ENCODE peak calls at places on chromosomes 3 and 15, in seven cellular contexts. U, R, E, J, M, G and O are unnamed samples.

GRCh38 chr3:194572944-194573491 is 60.2 kb downstream of the TMEM44 start:
- DNase-seq in U (peak), R (peak), E (no peak), J (no peak), M (no peak), G (no peak), O (no peak)

GRCh38 chr3:101377796-101378195 is 57.4 kb upstream of the IMPG2 start:
- DNase-seq in U (no peak), R (no peak), E (no peak), J (no peak), M (no peak), G (no peak), O (no peak)

GRCh38 chr15:68809517-68809916 is 11.2 kb downstream of the ANP32A start:
- DNase-seq in U (no peak), R (no peak), E (no peak), J (no peak), M (no peak), G (no peak), O (no peak)

GRCh38 chr3:29202368-29202767 is 78.5 kb upstream of the RBMS3 start:
- DNase-seq in U (no peak), R (no peak), E (no peak), J (no peak), M (no peak), G (no peak), O (no peak)

GRCh38 chr15:39281094-39281493 is 299.8 kb upstream of the THBS1 start:
- DNase-seq in U (no peak), R (no peak), E (no peak), J (no peak), M (no peak), G (no peak), O (no peak)

GRCh38 chr3:23916152-23916885 is 471 bp downstream of the NKIRAS1 start:
- DNase-seq in U (no peak), R (no peak), E (no peak), J (no peak), M (no peak), G (no peak), O (no peak)

GRCh38 chr15:49847436-49847835 is 226.6 kb downstream of the DTWD1 start:
- DNase-seq in U (no peak), R (no peak), E (no peak), J (no peak), M (no peak), G (no peak), O (no peak)

GRCh38 chr3:64319391-64319790 is 94.1 kb upstream of the PRICKLE2 start:
- DNase-seq in U (no peak), R (no peak), E (no peak), J (no peak), M (peak), G (no peak), O (no peak)

GRCh38 chr15:91524534-91524933 is 329.0 kb upstream of the SLCO3A1 start:
- DNase-seq in U (no peak), R (no peak), E (no peak), J (no peak), M (no peak), G (no peak), O (no peak)

GRCh38 chr3:172904817-172905479 is 154.4 kb downstream of the ECT2 start:
- DNase-seq in U (no peak), R (no peak), E (no peak), J (no peak), M (no peak), G (no peak), O (no peak)

GRCh38 chr3:125375950-125376679 is 990 bp upstream of the ZNF148 start:
- DNase-seq in U (peak), R (no peak), E (no peak), J (no peak), M (no peak), G (no peak), O (no peak)

GRCh38 chr15:50275091-50275490 is 9.6 kb upstream of the HDC start:
- DNase-seq in U (no peak), R (no peak), E (no peak), J (no peak), M (no peak), G (no peak), O (no peak)

GRCh38 chr15:23483821-23484299 is 36.8 kb upstream of the GOLGA6L2 start:
- DNase-seq in U (no peak), R (no peak), E (no peak), J (no peak), M (no peak), G (no peak), O (no peak)

GRCh38 chr3:169495569-169495968 is 167.9 kb downstream of the MECOM start:
- DNase-seq in U (no peak), R (no peak), E (no peak), J (no peak), M (no peak), G (no peak), O (no peak)

GRCh38 chr3:180631317-180631716 is 29.4 kb downstream of the TTC14 start:
- DNase-seq in U (no peak), R (no peak), E (no peak), J (no peak), M (no peak), G (no peak), O (no peak)

GRCh38 chr3:188627652-188628051 is 473.7 kb downstream of the LPP start:
- DNase-seq in U (peak), R (no peak), E (no peak), J (no peak), M (no peak), G (no peak), O (no peak)

GRCh38 chr3:143158549-143158988 is 39.0 kb downstream of the CHST2 start:
- DNase-seq in U (peak), R (peak), E (no peak), J (no peak), M (no peak), G (no peak), O (no peak)

GRCh38 chr3:186705882-186706780 is 11.0 kb upstream of the KNG1 start:
- DNase-seq in U (peak), R (peak), E (peak), J (no peak), M (no peak), G (peak), O (peak)

GRCh38 chr3:126345641-126346460 is 11.4 kb downstream of the KLF15 start:
- DNase-seq in U (no peak), R (no peak), E (no peak), J (no peak), M (peak), G (no peak), O (no peak)

GRCh38 chr3:182979103-182979697 is 1.1 kb downstream of the DCUN1D1 start:
- DNase-seq in U (peak), R (no peak), E (no peak), J (peak), M (no peak), G (no peak), O (no peak)

GRCh38 chr3:98805571-98805970 is 42.4 kb downstream of the ST3GAL6 start:
- DNase-seq in U (no peak), R (no peak), E (no peak), J (no peak), M (no peak), G (no peak), O (no peak)

GRCh38 chr3:43191116-43191515 is 85.2 kb upstream of the POMGNT2 start:
- DNase-seq in U (no peak), R (no peak), E (no peak), J (no peak), M (no peak), G (no peak), O (no peak)

GRCh38 chr3:179005706-179006105 is 65.9 kb downstream of the ZMAT3 start:
- DNase-seq in U (no peak), R (no peak), E (no peak), J (no peak), M (no peak), G (no peak), O (no peak)

GRCh38 chr3:79329154-79329553 is 438.6 kb downstream of the ROBO1 start:
- DNase-seq in U (peak), R (no peak), E (no peak), J (no peak), M (no peak), G (no peak), O (no peak)

GRCh38 chr3:5235655-5236054 is 48.1 kb downstream of the EDEM1 start:
- DNase-seq in U (no peak), R (no peak), E (no peak), J (no peak), M (no peak), G (no peak), O (no peak)

GRCh38 chr3:43288366-43288765 is 2.0 kb downstream of the SNRK start:
- DNase-seq in U (no peak), R (no peak), E (no peak), J (no peak), M (no peak), G (peak), O (no peak)

GRCh38 chr15:67824157-67824899 is 981 bp upstream of the SKOR1 start:
- DNase-seq in U (no peak), R (no peak), E (no peak), J (no peak), M (no peak), G (no peak), O (no peak)

GRCh38 chr3:69690-70089 is 126.9 kb upstream of the CHL1 start:
- DNase-seq in U (no peak), R (no peak), E (no peak), J (no peak), M (no peak), G (no peak), O (no peak)

GRCh38 chr3:13022348-13023250 is 50.6 kb downstream of the IQSEC1 start:
- DNase-seq in U (no peak), R (no peak), E (no peak), J (peak), M (no peak), G (no peak), O (no peak)

GRCh38 chr3:4799266-4800256 is 179.7 kb upstream of the BHLHE40 start:
- DNase-seq in U (no peak), R (no peak), E (no peak), J (no peak), M (no peak), G (no peak), O (no peak)

GRCh38 chr3:186511245-186511644 is 32.9 kb downstream of the CRYGS start:
- DNase-seq in U (peak), R (peak), E (no peak), J (no peak), M (no peak), G (no peak), O (peak)

GRCh38 chr15:52093167-52093538 is 19.4 kb downstream of the BCL2L10 start:
- DNase-seq in U (no peak), R (no peak), E (no peak), J (no peak), M (no peak), G (no peak), O (no peak)

GRCh38 chr3:77038928-77039605 is 832 bp upstream of the ROBO2 start:
- DNase-seq in U (peak), R (no peak), E (no peak), J (no peak), M (no peak), G (no peak), O (no peak)

GRCh38 chr15:67783303-67783702 is 42.0 kb upstream of the SKOR1 start:
- DNase-seq in U (no peak), R (peak), E (no peak), J (no peak), M (no peak), G (peak), O (peak)

GRCh38 chr15:80787238-80787805 is 8.2 kb downstream of the CEMIP start:
- DNase-seq in U (no peak), R (no peak), E (no peak), J (no peak), M (no peak), G (no peak), O (no peak)

GRCh38 chr3:154753101-154753500 is 323.1 kb upstream of the GPR149 start:
- DNase-seq in U (no peak), R (no peak), E (no peak), J (no peak), M (no peak), G (no peak), O (no peak)

GRCh38 chr15:92901053-92901761 is 1.1 kb downstream of the CHD2 start:
- DNase-seq in U (peak), R (no peak), E (no peak), J (no peak), M (no peak), G (no peak), O (no peak)

GRCh38 chr15:74320358-74321247 is 46.8 kb downstream of the CYP11A1 start:
- DNase-seq in U (peak), R (peak), E (peak), J (peak), M (peak), G (no peak), O (peak)

GRCh38 chr3:30752961-30753360 is 141.5 kb downstream of the GADL1 start:
- DNase-seq in U (peak), R (no peak), E (no peak), J (no peak), M (no peak), G (no peak), O (no peak)

GRCh38 chr3:182713743-182714517 is 79.4 kb upstream of the ATP11B start:
- DNase-seq in U (peak), R (no peak), E (no peak), J (no peak), M (no peak), G (peak), O (no peak)